ENCODE peak calls at places on chromosomes 12 and 14, in nine cellular contexts. K is A549, U is pancreas, T is neural progenitor cell, Q is left ventricle myocardium inferior, H is lung, E is right lobe of liver, P is PC-9, Z is HCT116. J is an unnamed sample. For H3K4me1, the result is how much of the 10 kb centered on the place peaks cover.

GRCh38 chr12:3105690-3106479 is 28.7 kb downstream of the TSPAN9 start:
- DNase-seq in K (no peak), U (no peak), T (no peak), Q (no peak), H (no peak), E (no peak), P (no peak), Z (no peak), J (no peak)

GRCh38 chr12:4089147-4089606 is 184.4 kb upstream of the CCND2 start:
- DNase-seq in K (no peak), U (no peak), T (no peak), Q (no peak), H (no peak), E (no peak), P (no peak), Z (no peak), J (no peak)

GRCh38 chr12:76337583-76337982 is 10.6 kb downstream of the BBS10 start:
- DNase-seq in K (no peak), U (no peak), T (no peak), Q (no peak), H (no peak), E (no peak), P (no peak), Z (no peak), J (no peak)

GRCh38 chr14:37054869-37055268 is 117.5 kb downstream of the SLC25A21 start:
- DNase-seq in K (no peak), U (no peak), T (no peak), Q (no peak), H (no peak), E (no peak), P (no peak), Z (no peak), J (no peak)

GRCh38 chr14:50040401-50040775 is 76.0 kb downstream of the VCPKMT start:
- DNase-seq in K (peak), U (no peak), T (no peak), Q (no peak), H (no peak), E (peak), P (no peak), Z (no peak), J (peak)

GRCh38 chr12:58711968-58712367 is 208.3 kb downstream of the LRIG3 start:
- DNase-seq in K (no peak), U (no peak), T (no peak), Q (no peak), H (no peak), E (no peak), P (no peak), Z (no peak), J (no peak)

GRCh38 chr12:38155526-38156496 is 160.8 kb upstream of the ALG10B start:
- DNase-seq in K (no peak), U (peak), T (no peak), Q (no peak), H (no peak), E (no peak), P (no peak), Z (no peak), J (no peak)

GRCh38 chr12:40158592-40159111 is 52.8 kb upstream of the SLC2A13 start:
- DNase-seq in K (no peak), U (no peak), T (no peak), Q (no peak), H (peak), E (no peak), P (no peak), Z (no peak), J (peak)

GRCh38 chr14:31886161-31886835 is 190.8 kb upstream of the ARHGAP5 start:
- DNase-seq in K (no peak), U (no peak), T (no peak), Q (no peak), H (no peak), E (no peak), P (no peak), Z (no peak), J (no peak)

GRCh38 chr14:90402009-90402408 is 5.2 kb downstream of the CALM1 start:
- DNase-seq in K (no peak), U (no peak), T (no peak), Q (no peak), H (no peak), E (no peak), P (no peak), Z (no peak), J (no peak)

GRCh38 chr12:9810721-9811120 is 16.6 kb upstream of the KLRF1 start:
- DNase-seq in K (no peak), U (no peak), T (no peak), Q (no peak), H (no peak), E (no peak), P (no peak), Z (no peak), J (no peak)

GRCh38 chr14:38544766-38545165 is 288.9 kb upstream of the CLEC14A start:
- DNase-seq in K (no peak), U (no peak), T (peak), Q (no peak), H (no peak), E (no peak), P (no peak), Z (no peak), J (no peak)

GRCh38 chr12:51863921-51864700 is 15.6 kb upstream of the FIGNL2 start:
- DNase-seq in K (no peak), U (no peak), T (peak), Q (no peak), H (no peak), E (peak), P (no peak), Z (no peak), J (no peak)

GRCh38 chr14:86766469-86766868 is 1226.5 kb downstream of the GALC start:
- DNase-seq in K (no peak), U (no peak), T (no peak), Q (no peak), H (no peak), E (no peak), P (no peak), Z (no peak), J (no peak)

GRCh38 chr14:100165376-100165775 is 5.9 kb upstream of the DEGS2 start:
- DNase-seq in K (no peak), U (no peak), T (no peak), Q (no peak), H (no peak), E (no peak), P (no peak), Z (no peak), J (peak)

GRCh38 chr12:54017845-54018607 is 9.2 kb downstream of the HOXC8 start:
- DNase-seq in K (peak), U (peak), T (peak), Q (peak), H (no peak), E (peak), P (peak), Z (peak), J (peak)

GRCh38 chr12:946656-947055 is 2.8 kb downstream of the RAD52 start:
- DNase-seq in K (no peak), U (no peak), T (no peak), Q (no peak), H (no peak), E (no peak), P (no peak), Z (no peak), J (no peak)

GRCh38 chr12:86233126-86233525 is 23.1 kb downstream of the MGAT4C start:
- DNase-seq in K (no peak), U (no peak), T (no peak), Q (no peak), H (no peak), E (no peak), P (no peak), Z (peak), J (no peak)

GRCh38 chr14:53947452-53948180 is 9.0 kb downstream of the BMP4 start:
- DNase-seq in K (no peak), U (no peak), T (no peak), Q (no peak), H (no peak), E (no peak), P (no peak), Z (no peak), J (no peak)

GRCh38 chr14:69696633-69697557 is 70.0 kb upstream of the SRSF5 start:
- DNase-seq in K (no peak), U (no peak), T (no peak), Q (no peak), H (no peak), E (no peak), P (no peak), Z (no peak), J (no peak)

GRCh38 chr14:65164068-65164824 is 61.9 kb upstream of the MAX start:
- DNase-seq in K (peak), U (no peak), T (peak), Q (no peak), H (no peak), E (no peak), P (peak), Z (peak), J (no peak)

GRCh38 chr14:92341791-92342190 is 18.8 kb downstream of the SLC24A4 start:
- DNase-seq in K (no peak), U (no peak), T (no peak), Q (no peak), H (no peak), E (no peak), P (no peak), Z (no peak), J (no peak)

GRCh38 chr14:56666716-56667115 is 87.1 kb downstream of the TMEM260 start:
- DNase-seq in K (no peak), U (no peak), T (no peak), Q (no peak), H (no peak), E (no peak), P (no peak), Z (no peak), J (no peak)

GRCh38 chr12:99108924-99109323 is 463.8 kb downstream of the APAF1 start:
- DNase-seq in K (no peak), U (no peak), T (no peak), Q (no peak), H (no peak), E (no peak), P (no peak), Z (no peak), J (no peak)

GRCh38 chr12:102965281-102966155 is 8.0 kb downstream of the ASCL1 start:
- DNase-seq in K (no peak), U (no peak), T (peak), Q (no peak), H (no peak), E (no peak), P (no peak), Z (no peak), J (no peak)

GRCh38 chr12:109777544-109777943 is 55.7 kb downstream of the TRPV4 start:
- DNase-seq in K (peak), U (no peak), T (no peak), Q (no peak), H (no peak), E (no peak), P (no peak), Z (no peak), J (peak)

GRCh38 chr12:21502164-21502496 is 541 bp downstream of the GOLT1B start:
- DNase-seq in K (peak), U (no peak), T (no peak), Q (no peak), H (no peak), E (no peak), P (no peak), Z (no peak), J (peak)

DNA sequence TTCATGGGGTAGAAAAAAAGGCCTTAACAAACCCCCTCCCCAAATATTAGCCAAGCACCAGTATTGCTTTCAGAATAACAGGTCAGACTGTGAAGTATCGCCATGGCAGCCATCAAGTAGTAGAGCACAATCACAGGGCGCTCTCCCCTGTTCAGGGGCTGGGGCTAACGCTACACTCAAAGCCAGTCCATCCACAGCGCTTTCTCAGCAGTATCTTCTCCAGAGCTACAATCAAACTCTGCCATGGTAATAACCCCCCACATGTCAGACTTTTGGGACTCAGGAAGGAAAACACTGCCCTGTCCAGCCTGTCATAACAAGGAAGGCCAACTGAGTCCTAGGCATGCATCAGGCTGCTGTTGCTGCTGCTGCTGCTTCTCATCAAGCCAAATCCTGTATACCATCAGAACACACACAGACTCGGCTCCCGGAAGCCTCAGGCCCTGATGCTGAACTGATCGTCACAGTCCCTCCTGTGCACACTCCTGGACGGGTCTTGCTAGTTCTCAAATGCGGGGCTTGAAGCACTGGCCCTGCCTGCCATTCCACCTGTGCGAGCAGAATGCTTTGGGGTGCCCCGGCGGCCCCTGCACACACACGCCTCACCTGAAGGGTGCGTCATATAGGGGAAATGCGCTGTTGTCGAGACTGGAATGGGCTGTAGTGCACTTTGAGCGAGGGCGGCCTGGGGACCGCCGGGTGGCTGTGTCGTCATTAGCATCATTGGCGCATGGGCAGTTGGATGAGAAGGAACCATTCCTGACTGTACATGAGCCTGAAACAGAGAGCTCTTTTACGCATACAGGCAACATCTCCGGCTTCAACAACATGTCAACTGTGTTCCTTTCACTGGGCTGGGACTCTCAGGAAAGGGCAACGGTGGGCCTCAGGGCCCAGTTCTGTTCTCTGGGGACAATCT is 47.6 kb downstream of the SH2B3 start:
- DNase-seq in K (no peak), U (no peak), T (no peak), Q (no peak), H (peak), E (no peak), P (no peak), Z (no peak), J (no peak)
- H3K27ac ChIP-seq in K (no peak), U (no peak), T (no peak), Q (peak), H (no peak), E (no peak), P (no peak), Z (no peak), J (no peak)

GRCh38 chr12:64232201-64232600 is 10.1 kb upstream of the KICS2 start:
- DNase-seq in K (no peak), U (no peak), T (no peak), Q (no peak), H (no peak), E (no peak), P (no peak), Z (no peak), J (no peak)

GRCh38 chr12:64237382-64237781 is 15.3 kb upstream of the KICS2 start:
- DNase-seq in K (no peak), U (no peak), T (no peak), Q (no peak), H (no peak), E (no peak), P (no peak), Z (no peak), J (no peak)

GRCh38 chr12:64240781-64241180 is 18.7 kb upstream of the KICS2 start:
- DNase-seq in K (no peak), U (no peak), T (no peak), Q (no peak), H (no peak), E (no peak), P (no peak), Z (no peak), J (no peak)

DNA sequence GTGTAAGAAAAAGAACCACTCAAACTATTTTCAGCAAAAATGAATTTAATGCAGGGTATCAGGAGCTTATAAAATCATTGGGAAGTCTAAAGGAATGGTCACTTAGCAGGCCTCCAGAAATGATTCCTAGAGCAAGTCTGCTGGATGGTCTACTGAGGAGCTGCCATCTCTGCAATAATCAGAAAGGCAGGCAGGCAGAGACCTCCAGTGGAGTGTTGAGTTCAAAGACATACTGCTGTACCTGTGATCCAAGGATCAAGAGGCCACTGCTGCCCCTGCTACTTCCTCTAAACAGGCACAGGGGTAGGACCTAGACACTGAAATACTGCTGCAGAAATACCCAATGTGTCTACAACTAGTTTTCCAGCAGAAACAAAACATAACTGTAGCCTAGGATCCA is 14.5 kb upstream of the KICS2 start:
- DNase-seq in K (no peak), U (no peak), T (no peak), Q (no peak), H (no peak), E (no peak), P (no peak), Z (peak), J (no peak)
- TF ChIP-seq CTCF in K (no peak), U (no peak), T (no peak), Q (no peak), H (no peak), E (no peak), P (no peak), Z (peak), J (no peak)

GRCh38 chr12:20493924-20494323 is 125.6 kb downstream of the PDE3A start:
- DNase-seq in K (no peak), U (no peak), T (no peak), Q (no peak), H (no peak), E (no peak), P (no peak), Z (no peak), J (no peak)

GRCh38 chr12:20497707-20498106 is 129.4 kb downstream of the PDE3A start:
- DNase-seq in K (no peak), U (no peak), T (no peak), Q (no peak), H (no peak), E (no peak), P (no peak), Z (no peak), J (no peak)

GRCh38 chr12:20494803-20495202 is 126.5 kb downstream of the PDE3A start:
- DNase-seq in K (no peak), U (no peak), T (no peak), Q (no peak), H (no peak), E (no peak), P (no peak), Z (no peak), J (no peak)

GRCh38 chr12:20492251-20492728 is 124.0 kb downstream of the PDE3A start:
- DNase-seq in K (peak), U (no peak), T (no peak), Q (no peak), H (no peak), E (no peak), P (no peak), Z (peak), J (no peak)

DNA sequence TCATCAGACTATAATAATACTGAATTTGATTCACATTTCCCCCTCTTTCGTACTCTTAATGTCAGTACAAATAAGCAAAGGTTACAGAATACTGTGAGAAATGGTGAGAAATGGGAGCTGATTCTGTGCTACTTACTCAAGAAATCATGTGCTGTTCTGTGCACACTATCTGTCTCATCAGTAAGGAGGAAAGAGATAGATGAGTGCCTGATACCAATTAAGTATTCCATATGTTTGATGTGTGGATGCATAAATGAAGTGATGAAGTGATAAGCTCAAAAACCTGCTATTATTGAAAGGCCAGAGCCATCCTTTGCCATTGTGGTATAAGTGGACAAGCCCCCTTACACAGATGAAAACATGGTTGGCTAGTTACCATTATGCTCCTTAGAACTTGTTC is 127.7 kb downstream of the PDE3A start:
- DNase-seq in K (no peak), U (no peak), T (no peak), Q (no peak), H (no peak), E (no peak), P (no peak), Z (no peak), J (no peak)
- H3K4me1 ChIP-seq in K (under half), U (under half), T (under half), Q (half or more), H (under half), E (under half), P (under half), Z (under half), J (under half)

GRCh38 chr12:120696599-120696998 is 9.7 kb downstream of the MLEC start:
- DNase-seq in K (no peak), U (no peak), T (no peak), Q (no peak), H (peak), E (no peak), P (no peak), Z (no peak), J (no peak)

GRCh38 chr12:120700863-120701262 is 9.4 kb upstream of the UNC119B start:
- DNase-seq in K (no peak), U (no peak), T (no peak), Q (no peak), H (no peak), E (no peak), P (no peak), Z (no peak), J (no peak)

GRCh38 chr12:120697344-120697743 is 10.4 kb downstream of the MLEC start:
- DNase-seq in K (no peak), U (no peak), T (no peak), Q (no peak), H (no peak), E (no peak), P (no peak), Z (no peak), J (no peak)

GRCh38 chr12:120699553-120699952 is 10.7 kb upstream of the UNC119B start:
- DNase-seq in K (no peak), U (no peak), T (no peak), Q (no peak), H (no peak), E (no peak), P (no peak), Z (no peak), J (no peak)

DNA sequence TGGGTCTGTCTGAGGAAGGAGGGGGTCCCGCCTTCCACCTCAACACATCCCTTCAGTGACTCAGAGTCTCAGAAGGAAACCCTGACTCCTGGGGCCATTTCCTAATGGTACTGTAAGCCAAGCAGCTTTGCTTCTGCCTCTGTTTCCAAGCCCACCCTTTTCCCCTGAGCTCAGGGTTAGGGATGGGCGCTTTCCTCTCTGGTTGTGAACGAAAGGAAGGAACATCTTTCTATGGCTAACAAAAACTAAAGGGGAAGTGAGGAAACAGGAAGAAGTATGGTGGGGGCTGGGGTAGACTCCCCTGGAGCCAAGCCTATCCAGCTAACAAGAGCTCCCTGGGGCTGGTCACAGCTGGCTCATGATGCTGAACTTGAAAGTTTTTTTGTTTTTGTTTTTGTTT is 11.6 kb upstream of the UNC119B start:
- DNase-seq in K (no peak), U (no peak), T (no peak), Q (no peak), H (no peak), E (no peak), P (no peak), Z (no peak), J (no peak)
- H3K27ac ChIP-seq in K (no peak), U (no peak), T (no peak), Q (peak), H (peak), E (peak), P (no peak), Z (no peak), J (peak)